ENCODE peak calls at places on chromosome 1, in five cellular contexts. Z is tibial artery, G is lung, F is right lobe of liver, B is neuronal stem cell. E is an unnamed sample.

GRCh38 chr1:32500387-32501209 is 35.7 kb downstream of the ZBTB8B start:
- DNase-seq in Z (peak; percentile 87), G (peak; percentile 59), F (peak; percentile 59), B (peak; percentile 72), E (peak; percentile 68)

GRCh38 chr1:241391926-241392710 is 35.1 kb upstream of the RGS7 start:
- DNase-seq in Z (no peak), G (no peak), F (no peak), B (no peak), E (no peak)

GRCh38 chr1:7358346-7358745 is 412.8 kb upstream of the VAMP3 start:
- DNase-seq in Z (no peak), G (no peak), F (no peak), B (no peak), E (no peak)

GRCh38 chr1:228150021-228150457 is 309 bp downstream of the GJC2 start:
- DNase-seq in Z (peak; percentile 67), G (no peak), F (no peak), B (no peak), E (no peak)

GRCh38 chr1:106360252-106360651 is 696.2 kb upstream of the PRMT6 start:
- DNase-seq in Z (no peak), G (no peak), F (no peak), B (no peak), E (no peak)

GRCh38 chr1:70222716-70223235 is 1.6 kb downstream of the SRSF11 start:
- DNase-seq in Z (no peak), G (no peak), F (no peak), B (no peak), E (no peak)

GRCh38 chr1:113320272-113320671 is 70.0 kb upstream of the MAGI3 start:
- DNase-seq in Z (no peak), G (no peak), F (no peak), B (no peak), E (no peak)

GRCh38 chr1:18091660-18092446 is 15.7 kb upstream of the IGSF21 start:
- DNase-seq in Z (peak; percentile 79), G (no peak), F (no peak), B (no peak), E (peak; percentile 9)

GRCh38 chr1:32953495-32953894 is 11.1 kb downstream of the RNF19B start:
- DNase-seq in Z (no peak), G (no peak), F (no peak), B (no peak), E (no peak)

GRCh38 chr1:66383168-66383567 is 150.8 kb upstream of the SGIP1 start:
- DNase-seq in Z (no peak), G (no peak), F (no peak), B (no peak), E (no peak)

GRCh38 chr1:107464827-107465226 is 324.0 kb downstream of the NTNG1 start:
- DNase-seq in Z (no peak), G (no peak), F (no peak), B (no peak), E (no peak)

GRCh38 chr1:204225841-204226745 is 12.3 kb upstream of the GOLT1A start:
- DNase-seq in Z (no peak), G (no peak), F (peak; percentile 94), B (no peak), E (peak; percentile 83)

GRCh38 chr1:12402159-12402673 is 172.4 kb downstream of the VPS13D start:
- DNase-seq in Z (no peak), G (no peak), F (no peak), B (no peak), E (no peak)

GRCh38 chr1:67642694-67643093 is 42.3 kb upstream of the GADD45A start:
- DNase-seq in Z (no peak), G (no peak), F (no peak), B (peak; percentile 73), E (peak; percentile 91)

GRCh38 chr1:115463347-115463746 is 125.3 kb upstream of the NGF start:
- DNase-seq in Z (no peak), G (no peak), F (no peak), B (no peak), E (no peak)

GRCh38 chr1:61853545-61853944 is 111.3 kb downstream of the PATJ start:
- DNase-seq in Z (no peak), G (no peak), F (no peak), B (no peak), E (no peak)

GRCh38 chr1:168638884-168639283 is 62.5 kb downstream of the XCL1 start:
- DNase-seq in Z (no peak), G (no peak), F (no peak), B (no peak), E (no peak)
- H3K4me3 ChIP-seq in Z (no peak overlapping the region), G (no peak overlapping the region), F (no peak overlapping the region), B (no peak overlapping the region), E (no peak overlapping the region)

GRCh38 chr1:156160744-156161181 is 7.4 kb downstream of the SEMA4A start:
- DNase-seq in Z (peak; percentile 95), G (peak; percentile 59), F (peak; percentile 77), B (peak; percentile 74), E (peak; percentile 64)
- H3K27ac ChIP-seq in Z (peak overlapping the region; percentile 85), G (peak overlapping the region; percentile 74), F (no peak overlapping the region), B (peak overlapping the region; percentile 59), E (no peak overlapping the region)

GRCh38 chr1:47971385-47971784 is 25.8 kb downstream of the TRABD2B start:
- DNase-seq in Z (no peak), G (no peak), F (no peak), B (no peak), E (no peak)

GRCh38 chr1:47970882-47971281 is 26.3 kb downstream of the TRABD2B start:
- DNase-seq in Z (no peak), G (no peak), F (no peak), B (no peak), E (no peak)

GRCh38 chr1:47967868-47968267 is 29.3 kb downstream of the TRABD2B start:
- DNase-seq in Z (no peak), G (no peak), F (peak; percentile 3), B (no peak), E (no peak)

GRCh38 chr1:47968489-47968888 is 28.7 kb downstream of the TRABD2B start:
- DNase-seq in Z (no peak), G (no peak), F (peak; percentile 28), B (no peak), E (no peak)

DNA sequence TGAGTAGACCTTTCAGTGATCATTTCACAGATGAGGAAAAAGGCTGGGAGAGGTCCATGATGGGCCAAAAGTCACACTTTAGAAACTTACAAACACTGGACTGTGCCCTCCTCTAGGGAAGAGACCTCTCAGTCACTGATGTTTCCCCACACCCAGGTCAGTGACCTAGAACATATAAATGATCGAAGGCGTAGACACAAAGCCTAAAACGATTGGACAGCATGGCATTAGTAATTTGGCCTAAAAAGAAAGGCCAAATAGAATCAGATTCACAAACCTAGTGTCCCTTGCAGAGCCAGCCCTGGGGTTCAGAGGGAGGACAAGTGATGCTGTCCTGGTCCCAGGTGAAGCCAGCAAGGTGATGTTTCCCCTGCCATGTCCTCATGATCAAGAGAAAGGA is 27.7 kb downstream of the TRABD2B start:
- DNase-seq in Z (no peak), G (no peak), F (peak; percentile 86), B (no peak), E (no peak)
- H3K36me3 ChIP-seq in Z (no peaks in the 10 kb centered on the region), G (no peaks in the 10 kb centered on the region), F (no peaks in the 10 kb centered on the region), B (no peaks in the 10 kb centered on the region), E (no peaks in the 10 kb centered on the region)

GRCh38 chr1:178869114-178869697 is 1.7 kb downstream of the ANGPTL1 start:
- DNase-seq in Z (no peak), G (no peak), F (no peak), B (peak; percentile 20), E (no peak)

GRCh38 chr1:178870944-178871343 is at the start of gene ANGPTL1:
- DNase-seq in Z (no peak), G (no peak), F (no peak), B (peak; percentile 45), E (no peak)

GRCh38 chr1:178874966-178875365 is 4.1 kb upstream of the ANGPTL1 start:
- DNase-seq in Z (no peak), G (no peak), F (no peak), B (no peak), E (no peak)

GRCh38 chr1:178868700-178869099 is 2.2 kb downstream of the ANGPTL1 start:
- DNase-seq in Z (no peak), G (no peak), F (no peak), B (no peak), E (no peak)

GRCh38 chr1:178871551-178872320 is 859 bp upstream of the ANGPTL1 start:
- DNase-seq in Z (no peak), G (no peak), F (no peak), B (no peak), E (no peak)
- H3K4me3 ChIP-seq in Z (peak overlapping the region; percentile 55), G (no peak overlapping the region), F (no peak overlapping the region), B (no peak overlapping the region), E (no peak overlapping the region)

GRCh38 chr1:6268431-6268830 is 7.5 kb upstream of the GPR153 start:
- DNase-seq in Z (no peak), G (no peak), F (no peak), B (no peak), E (no peak)
- H3K27ac ChIP-seq in Z (no peak overlapping the region), G (no peak overlapping the region), F (no peak overlapping the region), B (no peak overlapping the region), E (no peak overlapping the region)

DNA sequence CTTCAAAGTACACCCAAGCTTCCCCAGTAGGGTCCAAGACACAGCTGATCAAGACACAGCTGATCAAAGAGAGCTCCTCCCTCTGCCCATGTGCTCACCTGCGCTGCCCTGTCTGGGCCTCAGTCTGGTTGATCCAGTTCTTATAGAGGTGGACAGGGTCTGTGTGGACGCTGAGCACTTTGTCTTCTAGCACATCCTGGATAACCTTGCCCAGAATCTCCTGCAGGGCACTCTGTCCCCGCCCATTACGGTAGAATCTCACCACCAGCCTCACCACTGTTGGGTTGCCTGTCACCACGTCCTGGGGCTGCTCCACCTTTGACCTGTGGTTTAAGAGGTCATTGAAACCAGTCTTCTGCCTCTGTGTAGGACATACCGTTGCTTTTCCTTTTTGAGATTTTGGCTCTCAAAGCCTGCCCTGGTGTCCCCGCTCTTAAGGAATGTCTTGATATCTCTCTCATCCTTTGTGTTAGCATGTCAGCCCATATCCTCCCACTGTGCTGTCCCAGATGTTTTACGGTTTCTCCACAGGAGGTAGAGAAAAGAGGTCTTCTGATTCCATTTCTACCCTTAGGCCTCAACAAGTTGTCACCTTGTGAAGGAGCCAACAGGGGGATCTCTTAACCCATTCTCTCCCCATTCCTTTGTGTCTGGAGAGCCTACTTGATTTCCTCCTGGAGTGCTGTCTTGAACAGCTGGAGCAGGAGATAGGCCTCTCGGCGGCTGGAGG is 33.5 kb downstream of the IQGAP3 start:
- DNase-seq in Z (no peak), G (no peak), F (no peak), B (no peak), E (no peak)
- H3K36me3 ChIP-seq in Z (no peaks in the 10 kb centered on the region), G (no peaks in the 10 kb centered on the region), F (no peaks in the 10 kb centered on the region), B (peaks cover 97% of the 10 kb centered on the region), E (peaks cover 100% of the 10 kb centered on the region)

GRCh38 chr1:57485643-57486042 is 61.8 kb upstream of the DAB1 start:
- DNase-seq in Z (no peak), G (no peak), F (no peak), B (no peak), E (peak; percentile 62)
- H3K4me3 ChIP-seq in Z (no peak overlapping the region), G (no peak overlapping the region), F (no peak overlapping the region), B (no peak overlapping the region), E (no peak overlapping the region)

GRCh38 chr1:38005195-38006007 is at the start of gene FHL3:
- DNase-seq in Z (peak; percentile 85), G (peak; percentile 60), F (peak; percentile 72), B (peak; percentile 64), E (no peak)

GRCh38 chr1:38009088-38009840 is 3.3 kb upstream of the UTP11 start:
- DNase-seq in Z (no peak), G (no peak), F (no peak), B (no peak), E (no peak)

GRCh38 chr1:38003261-38004250 is 1.8 kb downstream of the FHL3 start:
- DNase-seq in Z (no peak), G (no peak), F (no peak), B (no peak), E (no peak)

GRCh38 chr1:38004284-38005101 is 821 bp downstream of the FHL3 start:
- DNase-seq in Z (no peak), G (no peak), F (no peak), B (no peak), E (no peak)

GRCh38 chr1:38006008-38006828 is 904 bp upstream of the FHL3 start:
- DNase-seq in Z (peak; percentile 76), G (no peak), F (no peak), B (no peak), E (no peak)
- H3K27ac ChIP-seq in Z (peak overlapping the region; percentile 98), G (peak overlapping the region; percentile 21), F (peak overlapping the region; percentile 28), B (peak overlapping the region; percentile 42), E (no peak overlapping the region)

E was measured in SJSA1.